ENCODE peak calls at places on chromosomes 13 and 19, in ten cellular contexts. Q, W, F, L, X, G, C, Z, J and E are unnamed samples.

GRCh38 chr19:30068528-30069395 is 126.7 kb downstream of the URI1 start:
- DNase-seq in Q (peak; percentile 8), W (no peak), F (no peak), L (peak; percentile 40), X (no peak), G (no peak), C (no peak), Z (no peak), J (no peak), E (no peak)

GRCh38 chr13:93522486-93522885 is 295.9 kb downstream of the GPC6 start:
- DNase-seq in Q (no peak), W (no peak), F (no peak), L (no peak), X (peak; percentile 67), G (no peak), C (no peak), Z (no peak), J (no peak), E (no peak)

GRCh38 chr13:104641309-104641708 is 1575.1 kb upstream of the SLC10A2 start:
- DNase-seq in Q (no peak), W (no peak), F (no peak), L (no peak), X (peak; percentile 41), G (no peak), C (no peak), Z (no peak), J (no peak), E (no peak)

GRCh38 chr19:33871605-33872004 is 74.9 kb downstream of the KCTD15 start:
- DNase-seq in Q (no peak), W (no peak), F (no peak), L (no peak), X (no peak), G (no peak), C (no peak), Z (no peak), J (no peak), E (no peak)

GRCh38 chr19:10086904-10087256 is 763 bp downstream of the SHFL start:
- DNase-seq in Q (no peak), W (no peak), F (no peak), L (peak; percentile 72), X (no peak), G (no peak), C (no peak), Z (no peak), J (no peak), E (peak; percentile 33)

GRCh38 chr19:7500811-7501450 is 12.1 kb upstream of the PEX11G start:
- DNase-seq in Q (peak; percentile 88), W (no peak), F (no peak), L (no peak), X (peak; percentile 73), G (peak; percentile 82), C (peak; percentile 91), Z (peak; percentile 63), J (no peak), E (peak; percentile 83)

GRCh38 chr19:19474950-19475781 is 40.2 kb downstream of the TSSK6 start:
- DNase-seq in Q (no peak), W (no peak), F (no peak), L (no peak), X (no peak), G (no peak), C (no peak), Z (no peak), J (no peak), E (no peak)

GRCh38 chr13:41648314-41648935 is 191.1 kb downstream of the RGCC start:
- DNase-seq in Q (no peak), W (no peak), F (no peak), L (no peak), X (peak; percentile 86), G (peak; percentile 17), C (no peak), Z (peak; percentile 9), J (no peak), E (no peak)

GRCh38 chr19:32316034-32316433 is 29.4 kb upstream of the ZNF507 start:
- DNase-seq in Q (no peak), W (no peak), F (no peak), L (no peak), X (no peak), G (no peak), C (no peak), Z (no peak), J (no peak), E (no peak)

GRCh38 chr19:32313866-32314265 is 31.5 kb upstream of the ZNF507 start:
- DNase-seq in Q (no peak), W (no peak), F (no peak), L (no peak), X (no peak), G (no peak), C (no peak), Z (no peak), J (no peak), E (no peak)

GRCh38 chr19:32317045-32317444 is 28.4 kb upstream of the ZNF507 start:
- DNase-seq in Q (no peak), W (no peak), F (no peak), L (no peak), X (no peak), G (no peak), C (no peak), Z (no peak), J (no peak), E (no peak)

GRCh38 chr19:32322541-32322940 is 22.9 kb upstream of the ZNF507 start:
- DNase-seq in Q (no peak), W (no peak), F (no peak), L (no peak), X (no peak), G (no peak), C (no peak), Z (no peak), J (no peak), E (no peak)

DNA sequence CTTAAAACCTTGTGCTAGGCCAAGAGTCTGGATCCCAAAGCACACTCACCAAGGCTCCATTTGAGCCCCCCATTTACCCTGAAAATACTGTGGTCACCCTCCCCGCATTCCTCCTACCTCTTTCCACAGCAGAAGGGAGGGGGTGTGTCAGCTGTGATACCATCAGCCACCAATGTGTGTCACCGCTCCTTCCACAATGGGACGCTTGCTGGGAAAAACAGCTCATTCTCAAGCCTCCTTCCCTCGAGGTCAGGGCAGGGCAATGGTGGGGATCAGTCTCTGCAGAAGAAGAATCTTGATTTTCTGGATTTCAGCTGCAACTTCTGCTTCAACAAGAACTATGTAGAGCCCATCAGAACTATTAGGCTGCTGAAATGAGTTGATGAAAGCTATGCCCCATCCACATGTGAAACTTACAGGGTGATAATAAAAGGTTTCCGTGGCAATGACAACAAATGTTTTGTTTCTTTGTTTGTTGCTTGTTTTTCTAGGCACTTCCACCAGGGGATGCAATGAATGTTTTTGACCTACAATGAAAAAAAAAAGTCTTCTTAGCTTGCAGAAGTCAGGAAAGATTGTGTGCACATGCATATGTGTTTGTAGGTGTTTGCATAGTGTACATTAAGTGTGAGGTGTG is 26.4 kb upstream of the ZNF507 start:
- DNase-seq in Q (peak; percentile 52), W (no peak), F (no peak), L (no peak), X (no peak), G (peak; percentile 39), C (no peak), Z (peak; percentile 21), J (no peak), E (peak; percentile 37)
- TF ChIP-seq CTCF in Q (peak; percentile 28), W (peak; percentile 24), F (no peak), L (no peak), X (no peak), G (peak; percentile 24), C (peak; percentile 9), Z (no peak), J (no peak), E (no peak)

GRCh38 chr13:30806784-30807183 is 71.4 kb downstream of the ALOX5AP start:
- DNase-seq in Q (no peak), W (no peak), F (no peak), L (no peak), X (peak; percentile 85), G (no peak), C (no peak), Z (peak; percentile 38), J (no peak), E (no peak)

GRCh38 chr13:30809787-30810186 is 74.4 kb downstream of the ALOX5AP start:
- DNase-seq in Q (no peak), W (no peak), F (no peak), L (peak; percentile 12), X (no peak), G (no peak), C (no peak), Z (no peak), J (no peak), E (no peak)

GRCh38 chr13:30810261-30810701 is 74.9 kb downstream of the ALOX5AP start:
- DNase-seq in Q (no peak), W (no peak), F (no peak), L (peak; percentile 53), X (no peak), G (no peak), C (no peak), Z (no peak), J (no peak), E (no peak)

GRCh38 chr13:30807392-30807791 is 72.0 kb downstream of the ALOX5AP start:
- DNase-seq in Q (no peak), W (no peak), F (no peak), L (peak; percentile 25), X (no peak), G (no peak), C (no peak), Z (no peak), J (no peak), E (no peak)

DNA sequence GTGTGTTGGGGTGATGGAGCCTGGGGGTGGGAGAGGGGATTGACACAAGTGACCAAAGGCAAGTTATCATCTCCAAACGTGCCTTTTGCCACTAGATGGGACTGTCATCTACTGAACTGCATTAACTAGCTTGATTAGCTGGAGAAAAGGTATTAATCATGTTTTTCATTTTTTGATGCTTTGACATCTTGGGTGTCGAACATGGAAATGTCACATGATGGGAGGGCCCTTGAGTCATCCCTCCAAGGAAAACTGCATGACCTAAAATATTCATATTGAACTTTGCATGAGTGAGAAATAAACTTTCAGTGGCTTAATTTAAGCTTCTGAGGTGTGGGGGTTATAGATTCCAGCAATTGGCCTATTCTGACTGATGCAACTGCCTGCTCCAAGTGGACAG is 73.3 kb downstream of the ALOX5AP start:
- DNase-seq in Q (no peak), W (no peak), F (no peak), L (peak; percentile 19), X (no peak), G (no peak), C (no peak), Z (no peak), J (no peak), E (no peak)
- TF ChIP-seq CTCF in Q (no peak), W (no peak), F (no peak), L (no peak), X (no peak), G (no peak), C (no peak), Z (no peak), J (no peak), E (no peak)

GRCh38 chr13:45393941-45394570 is 24.1 kb downstream of the SLC25A30 start:
- DNase-seq in Q (peak; percentile 56), W (no peak), F (no peak), L (no peak), X (peak; percentile 51), G (peak; percentile 74), C (peak; percentile 49), Z (peak; percentile 80), J (no peak), E (peak; percentile 56)
- TF ChIP-seq CTCF in Q (peak; percentile 33), W (peak; percentile 55), F (peak; percentile 83), L (peak; percentile 55), X (peak; percentile 68), G (peak; percentile 61), C (peak; percentile 46), Z (peak; percentile 88), J (no peak), E (peak; percentile 73)

DNA sequence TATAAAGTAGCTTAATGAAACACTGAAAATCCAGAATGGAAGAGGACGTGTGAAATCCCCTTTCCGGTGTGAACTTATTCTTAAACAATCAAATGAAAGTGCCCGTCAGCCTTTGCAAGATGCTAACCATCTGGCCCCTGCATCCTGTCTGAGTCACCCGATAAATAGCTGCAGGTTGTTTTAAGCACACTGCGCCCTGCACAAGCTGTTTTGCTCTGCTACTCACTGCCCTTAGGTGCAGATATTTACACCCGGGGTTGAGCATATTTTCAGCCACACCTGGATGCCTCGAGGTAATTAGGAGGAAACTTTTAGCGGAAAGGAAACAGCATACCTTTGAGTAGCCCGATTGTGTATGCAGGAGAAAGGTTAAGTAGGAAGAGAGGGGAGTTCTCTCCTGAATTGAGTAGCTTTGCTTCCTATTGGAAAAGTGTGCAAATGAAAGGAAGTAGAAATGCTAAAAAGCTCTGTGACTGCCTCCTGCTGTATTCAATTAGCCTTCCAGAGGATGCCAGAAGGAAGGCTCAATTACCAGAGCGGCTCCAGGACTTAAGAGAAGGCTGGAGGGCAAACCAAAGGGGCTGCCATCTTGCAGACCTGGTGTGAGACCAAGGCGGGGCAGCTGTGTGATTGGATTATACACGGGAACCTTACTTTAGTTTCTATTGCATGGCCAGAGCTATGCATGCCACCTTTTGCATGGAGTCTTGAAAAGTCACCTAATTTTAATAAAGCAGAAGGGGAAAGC is 42.5 kb downstream of the IRS2 start:
- DNase-seq in Q (peak; percentile 38), W (no peak), F (peak; percentile 26), L (no peak), X (peak; percentile 79), G (peak; percentile 49), C (no peak), Z (peak; percentile 88), J (no peak), E (no peak)
- TF ChIP-seq CTCF in Q (no peak), W (no peak), F (no peak), L (no peak), X (no peak), G (peak; percentile 14), C (no peak), Z (no peak), J (no peak), E (no peak)